ENCODE peak calls at places on chromosomes 11 and 22, in ten cellular contexts. D is HT-29; E is stromal cell of bone marrow; A is GM23248; H is lung; V is AG08396; M is NCI-H2029 treated with DMSO at 0.1 percent for 48 hours; I is NCI-H460; O is activated CD4-positive, alpha-beta T cell treated with anti-CD3 and anti-CD28 coated beads, Interleukin-2, amount 50 U/mL, for 1 hour; L is NCI-H1417. B is an unnamed sample.

GRCh38 chr11:1340111-1340510 is 30.7 kb upstream of the TOLLIP start:
- DNase-seq in V (no peak), M (no peak), E (no peak), D (no peak), O (no peak), A (no peak), I (no peak), L (no peak), H (no peak), B (no peak)

GRCh38 chr11:17014321-17014773 is at the start of gene PLEKHA7:
- DNase-seq in I (no peak), O (peak), L (peak), H (no peak), A (peak), E (no peak), M (no peak), D (no peak), V (peak), B (no peak)

GRCh38 chr11:59562292-59562691 is 51.0 kb downstream of the OR4D9 start:
- DNase-seq in M (no peak), L (no peak), H (no peak), D (no peak), O (no peak), A (no peak), V (no peak), I (no peak), E (no peak), B (no peak)

GRCh38 chr11:128595221-128595620 is 7.9 kb upstream of the ETS1 start:
- DNase-seq in H (no peak), V (no peak), L (no peak), A (peak), O (no peak), M (no peak), D (no peak), E (no peak), I (no peak), B (no peak)

GRCh38 chr11:57800444-57801184 is 39.0 kb downstream of the CTNND1 start:
- DNase-seq in D (peak), E (peak), M (peak), V (peak), L (peak), O (no peak), H (no peak), I (peak), A (peak), B (no peak)

GRCh38 chr11:132052904-132053303 is 682.5 kb downstream of the NTM start:
- DNase-seq in D (no peak), I (no peak), H (no peak), A (no peak), E (no peak), O (no peak), M (no peak), L (no peak), V (no peak), B (no peak)

GRCh38 chr11:12552677-12553076 is 121.5 kb upstream of the TEAD1 start:
- DNase-seq in A (peak), H (no peak), V (peak), M (no peak), O (no peak), E (peak), L (no peak), I (no peak), D (no peak), B (no peak)

GRCh38 chr11:45486461-45486860 is 179.0 kb downstream of the CHST1 start:
- DNase-seq in M (no peak), D (no peak), A (no peak), L (no peak), E (no peak), I (no peak), H (no peak), V (no peak), O (no peak), B (no peak)

GRCh38 chr11:34405079-34405858 is 33.5 kb upstream of the CAT start:
- DNase-seq in V (no peak), H (no peak), M (no peak), O (no peak), E (peak), D (peak), A (peak), L (no peak), I (peak), B (no peak)

GRCh38 chr22:49979587-49980264 is 19.2 kb downstream of the PIM3 start:
- DNase-seq in L (no peak), V (peak), M (no peak), A (peak), I (peak), O (no peak), D (peak), E (no peak), H (no peak), B (no peak)

GRCh38 chr22:30426395-30427353 is 1.1 kb downstream of the MTFP1 start:
- DNase-seq in D (peak), E (peak), A (peak), H (peak), O (peak), I (peak), M (peak), L (peak), V (peak), B (peak)

GRCh38 chr22:31345331-31346254 is 553 bp downstream of the PATZ1 start:
- DNase-seq in H (peak), O (peak), A (peak), V (peak), M (peak), L (peak), I (peak), E (peak), D (peak), B (peak)

GRCh38 chr22:29306175-29306829 is at the start of gene GAS2L1:
- DNase-seq in H (peak), E (peak), O (peak), A (peak), D (peak), V (peak), M (no peak), I (peak), L (peak), B (peak)

GRCh38 chr11:32121012-32121411 is 30.1 kb downstream of the RCN1 start:
- DNase-seq in A (no peak), I (no peak), H (no peak), D (no peak), L (no peak), M (no peak), V (no peak), E (no peak), O (no peak), B (no peak)

GRCh38 chr11:90774727-90775572 is 552.1 kb upstream of the CHORDC1 start:
- DNase-seq in A (no peak), O (no peak), I (no peak), M (no peak), L (no peak), H (no peak), D (no peak), E (no peak), V (no peak), B (no peak)

GRCh38 chr22:45885171-45885840 is 91.7 kb downstream of the WNT7B start:
- DNase-seq in V (no peak), I (no peak), E (no peak), O (no peak), L (no peak), H (no peak), D (no peak), M (no peak), A (no peak), B (no peak)

GRCh38 chr11:60122414-60123036 is 34.1 kb downstream of the MS4A2 start:
- DNase-seq in V (no peak), M (no peak), I (no peak), H (no peak), E (no peak), D (no peak), O (no peak), L (no peak), A (no peak), B (no peak)

GRCh38 chr22:23071163-23072034 is 1.1 kb downstream of the GNAZ start:
- DNase-seq in I (no peak), O (no peak), E (no peak), L (no peak), D (no peak), M (no peak), H (no peak), A (no peak), V (no peak), B (no peak)

B was measured in CD8-positive, alpha-beta T cell.